ENCODE peak calls at places on chromosomes 2 and 18, in nine cellular contexts. Y, E, A, J, Q, O, L, D and C are unnamed samples.

GRCh38 chr18:27411911-27412310 is 226.8 kb upstream of the CHST9 start:
- DNase-seq in E (no peak), Y (no peak), L (peak; percentile 79), Q (no peak), O (no peak), D (no peak), J (no peak), A (no peak), C (no peak)

GRCh38 chr18:55811964-55812363 is 224.0 kb upstream of the TCF4 start:
- DNase-seq in D (no peak), A (no peak), J (no peak), E (no peak), Y (no peak), O (no peak), L (no peak), Q (no peak), C (no peak)

GRCh38 chr2:7468955-7469354 is 551.7 kb downstream of the RNF144A start:
- DNase-seq in D (no peak), J (no peak), A (no peak), O (no peak), L (no peak), Q (no peak), E (no peak), Y (no peak), C (no peak)

GRCh38 chr2:229858351-229858750 is 63.5 kb downstream of the TRIP12 start:
- DNase-seq in O (no peak), J (no peak), A (no peak), Q (no peak), Y (no peak), D (no peak), L (no peak), E (no peak), C (no peak)

GRCh38 chr2:88538362-88538917 is 85.9 kb upstream of the FOXI3 start:
- DNase-seq in O (no peak), J (no peak), D (no peak), Q (no peak), E (no peak), Y (no peak), A (no peak), L (no peak), C (no peak)

GRCh38 chr2:205060269-205060668 is 515.0 kb downstream of the PARD3B start:
- DNase-seq in J (no peak), L (peak; percentile 84), O (no peak), D (no peak), E (no peak), Y (no peak), Q (no peak), A (peak; percentile 48), C (no peak)

GRCh38 chr2:128411431-128411830 is 92.8 kb upstream of the HS6ST1 start:
- DNase-seq in E (no peak), L (no peak), D (no peak), Q (no peak), J (no peak), Y (no peak), O (no peak), A (no peak), C (no peak)

GRCh38 chr2:152555048-152555447 is 162.2 kb downstream of the PRPF40A start:
- DNase-seq in D (no peak), E (no peak), Q (no peak), J (no peak), O (no peak), Y (no peak), A (no peak), L (no peak), C (no peak)

GRCh38 chr2:136332436-136333095 is 214.6 kb upstream of the CXCR4 start:
- DNase-seq in E (no peak), D (no peak), J (no peak), A (no peak), L (no peak), Q (no peak), O (no peak), Y (no peak), C (no peak)

GRCh38 chr2:217890445-217890844 is 112.3 kb downstream of the TNS1 start:
- DNase-seq in Y (no peak), Q (no peak), O (no peak), J (no peak), D (no peak), A (peak; percentile 89), L (peak; percentile 83), E (no peak), C (no peak)